ENCODE peak calls at places on chromosomes 11 and 22, in five cellular contexts. G is NCI-H69; I is GM23248; M is cerebellar cortex; C is stimulated activated CD4-positive, alpha-beta T cell treated with anti-CD3 and anti-CD28 coated beads, Interleukin-1b, Interleukin-23, amount 100 ng/mL, for 48 hours. K is an unnamed sample.

GRCh38 chr11:71118671-71119250 is 133.6 kb downstream of the SHANK2 start:
- DNase-seq in G (no peak), I (no peak), M (no peak), C (no peak), K (no peak)

GRCh38 chr11:128896356-128896755 is 5.2 kb downstream of the KCNJ5 start:
- DNase-seq in G (peak), I (peak), M (no peak), C (no peak), K (no peak)

GRCh38 chr22:32286290-32286840 is 31.2 kb upstream of the SLC5A4 start:
- DNase-seq in G (no peak), I (no peak), M (no peak), C (no peak), K (peak)

GRCh38 chr11:93348931-93349330 is 18.4 kb downstream of the DEUP1 start:
- DNase-seq in G (peak), I (no peak), M (no peak), C (no peak), K (no peak)

GRCh38 chr11:64661146-64661545 is 61.9 kb downstream of the NRXN2 start:
- DNase-seq in G (no peak), I (peak), M (no peak), C (no peak), K (no peak)

GRCh38 chr22:46971141-46971775 is 208.8 kb downstream of the TBC1D22A start:
- DNase-seq in G (no peak), I (no peak), M (peak), C (no peak), K (no peak)

GRCh38 chr11:65699306-65699705 is 12.7 kb upstream of the KAT5 start:
- DNase-seq in G (no peak), I (no peak), M (peak), C (no peak), K (no peak)

GRCh38 chr11:10478574-10479550 is 23.8 kb downstream of the AMPD3 start:
- DNase-seq in G (no peak), I (peak), M (peak), C (no peak), K (no peak)

GRCh38 chr22:22201925-22202343 is 42.7 kb upstream of the VPREB1 start:
- DNase-seq in G (no peak), I (no peak), M (no peak), C (no peak), K (no peak)

GRCh38 chr11:9362393-9362863 is 22.0 kb upstream of the IPO7 start:
- DNase-seq in G (no peak), I (peak), M (no peak), C (peak), K (no peak)

GRCh38 chr11:6825333-6825744 is 20.1 kb upstream of the OR10A5 start:
- DNase-seq in G (peak), I (no peak), M (no peak), C (no peak), K (peak)

GRCh38 chr11:110507328-110507727 is 77.6 kb downstream of the FDX1 start:
- DNase-seq in G (no peak), I (no peak), M (no peak), C (no peak), K (no peak)

GRCh38 chr22:42160830-42161696 is 30.5 kb upstream of the CYP2D6 start:
- DNase-seq in G (peak), I (no peak), M (no peak), C (no peak), K (no peak)

GRCh38 chr11:45754261-45754709 is 50.7 kb upstream of the SLC35C1 start:
- DNase-seq in G (no peak), I (no peak), M (no peak), C (no peak), K (no peak)

GRCh38 chr22:22820626-22821025 is 67.0 kb upstream of the IGLL5 start:
- DNase-seq in G (no peak), I (no peak), M (no peak), C (peak), K (no peak)

GRCh38 chr11:118789501-118790356 is 1.2 kb downstream of the DDX6 start:
- DNase-seq in G (peak), I (peak), M (peak), C (peak), K (peak)

GRCh38 chr11:117816151-117816741 is 8.3 kb downstream of the FXYD2 start:
- DNase-seq in G (peak), I (peak), M (no peak), C (no peak), K (peak)

GRCh38 chr22:39446239-39446721 is 10.5 kb upstream of the MGAT3 start:
- DNase-seq in G (no peak), I (no peak), M (no peak), C (no peak), K (no peak)

GRCh38 chr11:46127150-46127638 is 5.9 kb upstream of the PHF21A start:
- DNase-seq in G (peak), I (peak), M (peak), C (peak), K (peak)